ENCODE peak calls at places on chromosomes 1 and 21, in seven cellular contexts. V is fibroblast of pulmonary artery, C is GM12864, Y is left ventricle myocardium inferior, J is transverse colon, B is GM23248, D is right lobe of liver. E is an unnamed sample.

GRCh38 chr1:1000357-1001056 is 610 bp upstream of the HES4 start:
- DNase-seq in V (peak), C (no peak), Y (peak), J (peak), B (peak), D (peak), E (peak)

GRCh38 chr1:161954050-161954449 is 69.6 kb downstream of the OLFML2B start:
- DNase-seq in V (no peak), C (no peak), Y (no peak), J (no peak), B (peak), D (no peak), E (no peak)

GRCh38 chr1:52364235-52364839 is 1.7 kb downstream of the CC2D1B start:
- DNase-seq in V (no peak), C (no peak), Y (no peak), J (no peak), B (no peak), D (no peak), E (peak)

GRCh38 chr1:67888707-67889106 is 55.4 kb upstream of the GNG12 start:
- DNase-seq in V (peak), C (no peak), Y (no peak), J (no peak), B (peak), D (no peak), E (no peak)

GRCh38 chr1:225903623-225904022 is 14.7 kb upstream of the LEFTY1 start:
- DNase-seq in V (no peak), C (no peak), Y (no peak), J (no peak), B (no peak), D (peak), E (no peak)

GRCh38 chr1:40185951-40186864 is 25.0 kb downstream of the RLF start:
- DNase-seq in V (peak), C (peak), Y (no peak), J (peak), B (peak), D (no peak), E (peak)

GRCh38 chr1:10225573-10225972 is 15.2 kb downstream of the KIF1B start:
- DNase-seq in V (no peak), C (no peak), Y (no peak), J (no peak), B (peak), D (no peak), E (no peak)

GRCh38 chr1:19342077-19342775 is 30.1 kb downstream of the SLC66A1 start:
- DNase-seq in V (no peak), C (no peak), Y (peak), J (no peak), B (no peak), D (no peak), E (no peak)

GRCh38 chr1:51346086-51346942 is 16.0 kb upstream of the TTC39A start:
- DNase-seq in V (no peak), C (no peak), Y (no peak), J (no peak), B (no peak), D (no peak), E (no peak)

GRCh38 chr1:226643167-226643566 is 94.6 kb downstream of the STUM start:
- DNase-seq in V (peak), C (no peak), Y (peak), J (no peak), B (peak), D (peak), E (peak)

GRCh38 chr21:42079939-42080787 is 9.0 kb downstream of the UMODL1 start:
- DNase-seq in V (peak), C (no peak), Y (no peak), J (no peak), B (peak), D (no peak), E (no peak)
- H3K4me3 ChIP-seq in V (no peak), C (no peak), Y (no peak), J (no peak), B (no peak), D (no peak), E (no peak)

GRCh38 chr1:63316540-63316939 is 5.8 kb upstream of the FOXD3 start:
- DNase-seq in V (no peak), C (no peak), Y (no peak), J (no peak), B (no peak), D (no peak), E (no peak)

GRCh38 chr1:63318255-63319068 is 3.9 kb upstream of the FOXD3 start:
- DNase-seq in V (no peak), C (no peak), Y (no peak), J (no peak), B (no peak), D (no peak), E (no peak)

GRCh38 chr1:63317007-63317813 is 5.2 kb upstream of the FOXD3 start:
- DNase-seq in V (peak), C (peak), Y (peak), J (peak), B (peak), D (peak), E (no peak)

GRCh38 chr1:63319069-63320023 is 3.0 kb upstream of the FOXD3 start:
- DNase-seq in V (no peak), C (no peak), Y (no peak), J (no peak), B (no peak), D (no peak), E (no peak)

GRCh38 chr1:63317814-63318156 is 4.6 kb upstream of the FOXD3 start:
- DNase-seq in V (no peak), C (no peak), Y (no peak), J (no peak), B (no peak), D (no peak), E (no peak)
- H3K4me3 ChIP-seq in V (no peak), C (no peak), Y (peak), J (peak), B (peak), D (no peak), E (no peak)

GRCh38 chr1:15272782-15273127 is 25.7 kb downstream of the FHAD1 start:
- DNase-seq in V (no peak), C (no peak), Y (no peak), J (no peak), B (no peak), D (no peak), E (no peak)

GRCh38 chr1:15273274-15273673 is 26.3 kb downstream of the FHAD1 start:
- DNase-seq in V (no peak), C (no peak), Y (no peak), J (no peak), B (no peak), D (no peak), E (no peak)

GRCh38 chr1:15271196-15271595 is 24.2 kb downstream of the FHAD1 start:
- DNase-seq in V (no peak), C (no peak), Y (no peak), J (no peak), B (no peak), D (no peak), E (no peak)

GRCh38 chr1:15275921-15276683 is 29.1 kb downstream of the FHAD1 start:
- DNase-seq in V (no peak), C (no peak), Y (no peak), J (no peak), B (no peak), D (no peak), E (no peak)

DNA sequence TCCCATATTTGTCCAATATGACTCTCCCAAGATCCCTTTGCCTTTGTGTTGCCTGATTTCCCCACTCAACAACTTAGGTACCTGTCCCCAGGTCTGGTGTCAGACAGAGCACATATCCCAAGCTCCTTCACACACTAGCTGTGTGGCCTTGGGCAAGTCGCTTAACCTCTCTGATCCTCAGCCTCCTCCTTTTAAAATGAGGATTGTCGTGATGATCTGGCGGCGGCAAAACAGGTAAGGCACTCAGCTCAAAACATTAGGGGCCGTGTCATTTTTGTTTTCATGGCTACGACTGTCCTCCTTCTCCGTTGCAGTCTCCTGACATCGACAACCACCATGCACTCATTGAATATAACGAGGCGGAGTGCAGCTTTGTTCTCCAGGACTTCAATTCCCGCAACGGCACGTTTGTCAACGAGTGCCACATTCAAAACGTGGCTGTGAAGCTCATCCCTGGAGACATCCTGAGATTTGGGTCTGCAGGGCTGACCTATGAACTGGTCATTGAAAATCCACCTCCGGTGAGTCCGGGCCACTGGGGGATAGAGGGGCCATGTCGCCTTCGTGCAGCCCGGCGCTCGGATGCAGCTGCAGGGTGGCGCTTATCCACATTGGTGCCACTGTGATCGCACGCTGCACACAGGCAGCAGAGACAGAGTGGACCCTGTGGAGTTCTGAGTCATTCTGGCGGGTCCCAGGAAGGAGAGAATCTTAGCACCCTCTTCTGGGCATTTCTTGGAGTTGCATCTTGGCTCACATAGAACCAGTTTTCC is 25.2 kb downstream of the FHAD1 start:
- DNase-seq in V (peak), C (no peak), Y (peak), J (peak), B (peak), D (no peak), E (no peak)
- H3K4me3 ChIP-seq in V (no peak), C (no peak), Y (no peak), J (no peak), B (no peak), D (no peak), E (no peak)

GRCh38 chr1:182615468-182616129 is 11.4 kb upstream of the RGS16 start:
- DNase-seq in V (peak), C (no peak), Y (peak), J (no peak), B (peak), D (no peak), E (peak)
- H3K4me3 ChIP-seq in V (peak), C (peak), Y (peak), J (peak), B (peak), D (peak), E (peak)

DNA sequence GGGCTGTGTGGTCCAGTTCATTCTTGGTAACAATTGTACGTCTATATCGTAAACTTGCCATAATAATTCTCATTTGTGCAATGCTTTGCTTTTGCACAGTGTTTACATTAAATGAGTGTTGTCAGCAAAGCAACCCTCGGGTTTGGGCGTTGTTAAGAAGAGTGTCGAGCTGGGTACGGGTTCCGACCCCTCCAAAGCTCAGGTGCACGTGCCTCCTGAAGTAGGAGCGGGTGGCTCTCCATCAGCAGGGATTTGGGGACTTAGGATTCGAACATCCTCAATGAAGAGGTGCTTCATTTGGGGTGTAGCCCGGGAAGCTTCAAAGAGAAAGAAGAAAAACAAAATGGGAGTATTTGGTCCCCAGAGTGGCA is 984 bp downstream of the TRIM58 start:
- DNase-seq in V (no peak), C (no peak), Y (no peak), J (no peak), B (no peak), D (no peak), E (no peak)
- H3K4me3 ChIP-seq in V (peak), C (no peak), Y (peak), J (peak), B (no peak), D (peak), E (no peak)

GRCh38 chr1:32926562-32926961 is 25.4 kb upstream of the TMEM54 start:
- DNase-seq in V (no peak), C (no peak), Y (no peak), J (no peak), B (no peak), D (no peak), E (no peak)

GRCh38 chr1:32925360-32926142 is 24.4 kb upstream of the TMEM54 start:
- DNase-seq in V (peak), C (no peak), Y (no peak), J (peak), B (peak), D (no peak), E (no peak)

GRCh38 chr1:32928285-32928684 is 27.1 kb upstream of the TMEM54 start:
- DNase-seq in V (no peak), C (no peak), Y (no peak), J (no peak), B (no peak), D (no peak), E (no peak)

GRCh38 chr1:32927441-32927840 is 26.3 kb upstream of the TMEM54 start:
- DNase-seq in V (no peak), C (no peak), Y (no peak), J (no peak), B (no peak), D (no peak), E (no peak)

DNA sequence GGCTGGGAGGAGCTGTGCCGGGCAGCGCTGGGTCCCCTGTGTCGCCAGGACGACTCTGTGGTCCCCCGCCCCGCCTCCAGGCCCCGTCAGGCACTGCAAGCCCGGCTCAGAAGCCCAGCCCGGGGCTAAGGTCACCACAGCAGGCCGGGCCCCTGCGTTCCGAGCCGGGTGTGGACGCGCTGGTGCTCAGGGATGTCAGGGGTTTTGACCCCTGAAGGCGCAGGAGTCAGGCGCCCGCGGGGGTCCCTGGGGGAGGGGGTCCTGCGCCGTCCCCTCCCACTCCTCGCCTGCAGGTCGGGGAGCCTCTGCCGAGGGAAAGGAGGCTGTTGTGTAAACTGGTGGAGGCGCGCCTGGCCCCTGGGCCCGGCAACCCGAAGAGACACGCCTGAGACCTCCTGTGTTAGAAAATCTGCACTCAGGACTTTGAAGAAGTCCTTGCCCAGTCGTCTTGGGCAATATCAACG is 23.7 kb upstream of the TMEM54 start:
- DNase-seq in V (no peak), C (no peak), Y (peak), J (peak), B (no peak), D (no peak), E (no peak)
- H3K4me3 ChIP-seq in V (no peak), C (no peak), Y (peak), J (peak), B (no peak), D (no peak), E (no peak)

GRCh38 chr1:116508090-116508983 is 62.5 kb downstream of the CD58 start:
- DNase-seq in V (no peak), C (no peak), Y (no peak), J (no peak), B (no peak), D (no peak), E (no peak)

GRCh38 chr1:116504308-116505156 is 66.3 kb downstream of the CD58 start:
- DNase-seq in V (peak), C (peak), Y (peak), J (peak), B (peak), D (peak), E (peak)

GRCh38 chr1:116508984-116509980 is 61.5 kb downstream of the CD58 start:
- DNase-seq in V (peak), C (no peak), Y (no peak), J (peak), B (peak), D (no peak), E (peak)

GRCh38 chr1:116503535-116504307 is 67.1 kb downstream of the CD58 start:
- DNase-seq in V (no peak), C (no peak), Y (peak), J (no peak), B (no peak), D (no peak), E (no peak)

DNA sequence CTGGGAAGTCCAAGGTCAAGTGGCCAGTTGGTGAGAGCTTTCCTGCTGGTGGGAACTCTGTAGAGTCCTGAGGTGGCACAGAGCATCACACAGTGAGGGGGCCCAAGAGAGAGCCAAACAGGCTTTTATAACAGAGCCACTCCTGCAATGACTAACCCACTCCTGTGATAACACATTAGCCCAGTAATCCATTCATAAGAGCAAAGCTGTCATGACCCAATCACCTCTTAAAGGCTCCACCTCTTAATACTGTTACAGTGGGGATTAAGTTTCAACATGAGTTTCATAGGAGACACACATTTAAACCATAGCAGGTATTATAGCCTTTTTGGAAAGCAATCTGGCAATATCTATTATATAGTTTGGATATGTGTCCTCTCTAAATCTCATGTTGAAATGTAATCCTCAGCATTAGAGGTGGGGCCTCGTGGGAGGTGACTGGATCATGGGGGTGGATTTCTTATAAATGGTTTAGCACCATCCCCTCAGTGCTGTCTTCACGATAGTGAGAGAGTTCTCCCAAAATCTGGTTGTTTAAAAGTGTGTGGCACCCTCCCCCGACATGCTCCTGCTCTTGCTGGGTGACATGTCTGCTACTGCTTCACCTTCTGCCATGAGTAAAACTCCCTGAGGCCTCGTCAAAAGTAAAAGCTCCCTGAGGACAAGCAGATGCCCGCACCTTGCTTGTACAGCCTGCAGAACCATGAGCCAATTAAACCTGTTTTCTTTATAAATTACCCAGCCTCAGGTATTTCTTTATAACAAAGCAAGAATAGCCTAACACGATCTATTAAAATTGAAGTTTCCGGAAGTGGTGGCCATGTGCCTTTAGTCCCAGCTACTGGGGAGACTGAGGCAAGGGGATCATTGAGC is 64.5 kb downstream of the CD58 start:
- DNase-seq in V (no peak), C (no peak), Y (no peak), J (no peak), B (no peak), D (no peak), E (no peak)
- H3K4me3 ChIP-seq in V (no peak), C (no peak), Y (no peak), J (no peak), B (no peak), D (no peak), E (no peak)

GRCh38 chr1:155596864-155597263 is 13.2 kb upstream of the MSTO1 start:
- DNase-seq in V (no peak), C (no peak), Y (no peak), J (no peak), B (no peak), D (no peak), E (no peak)

DNA sequence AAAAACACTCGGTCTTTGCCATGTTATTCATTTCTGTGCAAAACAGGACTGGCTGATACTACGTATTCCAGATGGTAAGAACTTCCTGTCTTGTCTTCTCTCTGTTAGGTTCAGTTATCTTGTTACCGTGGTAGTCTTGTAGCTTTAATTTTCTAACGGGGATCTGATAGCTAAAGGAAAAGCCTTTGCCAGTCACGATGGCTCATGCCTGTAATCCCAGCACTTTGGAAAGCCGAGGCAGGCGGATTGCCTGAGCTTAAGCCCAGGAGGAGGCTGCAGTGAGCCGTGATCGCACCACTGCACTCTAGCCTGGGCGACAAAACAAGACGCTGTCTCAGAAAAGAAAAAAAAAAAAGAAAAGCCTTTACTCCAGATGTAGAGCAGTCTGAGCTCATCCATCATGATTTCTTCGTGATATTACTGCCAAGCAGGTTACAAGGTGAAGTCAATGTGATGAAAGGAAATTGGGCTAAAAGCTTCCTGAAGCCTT is 11.1 kb upstream of the MSTO1 start:
- DNase-seq in V (peak), C (no peak), Y (no peak), J (no peak), B (peak), D (no peak), E (peak)
- H3K4me3 ChIP-seq in V (peak), C (no peak), Y (peak), J (no peak), B (peak), D (no peak), E (peak)